ENCODE peak calls at places on chromosome 9, in eight cellular contexts. One of them, this sample, is unnamed.

GRCh38 chr9:131840220-131840619 is 100.3 kb upstream of the RAPGEF1 start:
- DNase-seq in left lung: no peak
- DNase-seq in CD4-positive, alpha-beta T cell: no peak
- DNase-seq in A549: no peak
- DNase-seq in neural progenitor cell: no peak
- DNase-seq in heart right ventricle: no peak
- DNase-seq in IMR-90: no peak
- DNase-seq in fibroblast of lung: no peak
- DNase-seq in this sample: no peak

GRCh38 chr9:4402501-4402900 is 87.8 kb upstream of the SLC1A1 start:
- DNase-seq in fibroblast of lung: no peak
- DNase-seq in left lung: no peak
- DNase-seq in heart right ventricle: no peak
- DNase-seq in IMR-90: no peak
- DNase-seq in neural progenitor cell: no peak
- DNase-seq in A549: no peak
- DNase-seq in CD4-positive, alpha-beta T cell: no peak
- DNase-seq in this sample: no peak

GRCh38 chr9:99299214-99300102 is 77.4 kb downstream of the SEC61B start:
- DNase-seq in IMR-90: peak; percentile 83
- DNase-seq in heart right ventricle: no peak
- DNase-seq in A549: peak; percentile 20
- DNase-seq in CD4-positive, alpha-beta T cell: no peak
- DNase-seq in neural progenitor cell: peak; percentile 18
- DNase-seq in fibroblast of lung: peak; percentile 77
- DNase-seq in left lung: no peak
- DNase-seq in this sample: no peak

GRCh38 chr9:122339579-122339978 is 31.2 kb upstream of the PTGS1 start:
- DNase-seq in heart right ventricle: no peak
- DNase-seq in A549: no peak
- DNase-seq in fibroblast of lung: no peak
- DNase-seq in CD4-positive, alpha-beta T cell: no peak
- DNase-seq in left lung: no peak
- DNase-seq in neural progenitor cell: no peak
- DNase-seq in IMR-90: no peak
- DNase-seq in this sample: no peak

GRCh38 chr9:113403651-113404050 is 2.6 kb upstream of the ALAD start:
- DNase-seq in fibroblast of lung: no peak
- DNase-seq in heart right ventricle: no peak
- DNase-seq in neural progenitor cell: no peak
- DNase-seq in CD4-positive, alpha-beta T cell: no peak
- DNase-seq in IMR-90: no peak
- DNase-seq in A549: no peak
- DNase-seq in left lung: no peak
- DNase-seq in this sample: no peak

GRCh38 chr9:133341369-133342082 is 5.5 kb upstream of the SURF6 start:
- DNase-seq in fibroblast of lung: no peak
- DNase-seq in neural progenitor cell: no peak
- DNase-seq in A549: no peak
- DNase-seq in left lung: peak; percentile 91
- DNase-seq in IMR-90: no peak
- DNase-seq in CD4-positive, alpha-beta T cell: no peak
- DNase-seq in heart right ventricle: no peak
- DNase-seq in this sample: no peak

GRCh38 chr9:4547016-4547415 is 56.7 kb downstream of the SLC1A1 start:
- DNase-seq in neural progenitor cell: no peak
- DNase-seq in IMR-90: peak; percentile 37
- DNase-seq in left lung: no peak
- DNase-seq in heart right ventricle: no peak
- DNase-seq in A549: no peak
- DNase-seq in CD4-positive, alpha-beta T cell: no peak
- DNase-seq in fibroblast of lung: peak; percentile 20
- DNase-seq in this sample: no peak

GRCh38 chr9:35738924-35739323 is 6.5 kb downstream of the CREB3 start:
- DNase-seq in IMR-90: no peak
- DNase-seq in neural progenitor cell: no peak
- DNase-seq in A549: no peak
- DNase-seq in heart right ventricle: no peak
- DNase-seq in fibroblast of lung: no peak
- DNase-seq in CD4-positive, alpha-beta T cell: no peak
- DNase-seq in left lung: no peak
- DNase-seq in this sample: no peak

GRCh38 chr9:4499917-4500316 is 9.6 kb downstream of the SLC1A1 start:
- DNase-seq in CD4-positive, alpha-beta T cell: no peak
- DNase-seq in neural progenitor cell: no peak
- DNase-seq in IMR-90: no peak
- DNase-seq in A549: no peak
- DNase-seq in left lung: no peak
- DNase-seq in heart right ventricle: no peak
- DNase-seq in fibroblast of lung: no peak
- DNase-seq in this sample: no peak

GRCh38 chr9:93028448-93029006 is 30.0 kb upstream of the SUSD3 start:
- DNase-seq in CD4-positive, alpha-beta T cell: peak; percentile 55
- DNase-seq in fibroblast of lung: no peak
- DNase-seq in A549: no peak
- DNase-seq in left lung: no peak
- DNase-seq in IMR-90: no peak
- DNase-seq in neural progenitor cell: no peak
- DNase-seq in heart right ventricle: no peak
- DNase-seq in this sample: peak; percentile 56

GRCh38 chr9:69202556-69202955 is 28.5 kb downstream of the TJP2 start:
- DNase-seq in heart right ventricle: no peak
- DNase-seq in CD4-positive, alpha-beta T cell: no peak
- DNase-seq in fibroblast of lung: no peak
- DNase-seq in left lung: no peak
- DNase-seq in A549: no peak
- DNase-seq in IMR-90: no peak
- DNase-seq in neural progenitor cell: no peak
- DNase-seq in this sample: no peak

GRCh38 chr9:36346578-36346977 is 53.5 kb downstream of the RNF38 start:
- DNase-seq in A549: no peak
- DNase-seq in left lung: no peak
- DNase-seq in heart right ventricle: no peak
- DNase-seq in fibroblast of lung: no peak
- DNase-seq in CD4-positive, alpha-beta T cell: no peak
- DNase-seq in neural progenitor cell: no peak
- DNase-seq in IMR-90: no peak
- DNase-seq in this sample: no peak

GRCh38 chr9:68998812-68999211 is 15.1 kb downstream of the PRKACG start:
- DNase-seq in heart right ventricle: no peak
- DNase-seq in fibroblast of lung: no peak
- DNase-seq in IMR-90: no peak
- DNase-seq in neural progenitor cell: no peak
- DNase-seq in left lung: no peak
- DNase-seq in A549: no peak
- DNase-seq in CD4-positive, alpha-beta T cell: no peak
- DNase-seq in this sample: no peak

GRCh38 chr9:13351768-13352386 is 72.4 kb upstream of the MPDZ start:
- DNase-seq in left lung: no peak
- DNase-seq in CD4-positive, alpha-beta T cell: no peak
- DNase-seq in A549: peak; percentile 56
- DNase-seq in fibroblast of lung: peak; percentile 83
- DNase-seq in IMR-90: peak; percentile 65
- DNase-seq in heart right ventricle: peak; percentile 40
- DNase-seq in neural progenitor cell: peak; percentile 64
- DNase-seq in this sample: no peak

GRCh38 chr9:113653746-113654604 is 190.4 kb downstream of the RGS3 start:
- DNase-seq in left lung: no peak
- DNase-seq in neural progenitor cell: no peak
- DNase-seq in fibroblast of lung: no peak
- DNase-seq in IMR-90: no peak
- DNase-seq in CD4-positive, alpha-beta T cell: no peak
- DNase-seq in A549: no peak
- DNase-seq in heart right ventricle: no peak
- DNase-seq in this sample: no peak

GRCh38 chr9:85897853-85898252 is 43.1 kb upstream of the NAA35 start:
- DNase-seq in heart right ventricle: no peak
- DNase-seq in CD4-positive, alpha-beta T cell: no peak
- DNase-seq in neural progenitor cell: no peak
- DNase-seq in A549: no peak
- DNase-seq in left lung: no peak
- DNase-seq in IMR-90: no peak
- DNase-seq in fibroblast of lung: no peak
- DNase-seq in this sample: no peak

GRCh38 chr9:124779368-124780059 is 2.6 kb downstream of the OLFML2A start:
- DNase-seq in A549: peak; percentile 88
- DNase-seq in heart right ventricle: no peak
- DNase-seq in CD4-positive, alpha-beta T cell: no peak
- DNase-seq in IMR-90: peak; percentile 98
- DNase-seq in fibroblast of lung: peak; percentile 96
- DNase-seq in neural progenitor cell: peak; percentile 69
- DNase-seq in left lung: no peak
- DNase-seq in this sample: no peak
- H3K27ac ChIP-seq in A549: peak overlapping the region; percentile 79
- H3K27ac ChIP-seq in heart right ventricle: peak overlapping the region; percentile 68
- H3K27ac ChIP-seq in CD4-positive, alpha-beta T cell: no peak overlapping the region
- H3K27ac ChIP-seq in IMR-90: peak overlapping the region; percentile 94
- H3K27ac ChIP-seq in fibroblast of lung: peak overlapping the region; percentile 41
- H3K27ac ChIP-seq in neural progenitor cell: no peak overlapping the region
- H3K27ac ChIP-seq in left lung: no peak overlapping the region
- H3K27ac ChIP-seq in this sample: no peak overlapping the region

DNA sequence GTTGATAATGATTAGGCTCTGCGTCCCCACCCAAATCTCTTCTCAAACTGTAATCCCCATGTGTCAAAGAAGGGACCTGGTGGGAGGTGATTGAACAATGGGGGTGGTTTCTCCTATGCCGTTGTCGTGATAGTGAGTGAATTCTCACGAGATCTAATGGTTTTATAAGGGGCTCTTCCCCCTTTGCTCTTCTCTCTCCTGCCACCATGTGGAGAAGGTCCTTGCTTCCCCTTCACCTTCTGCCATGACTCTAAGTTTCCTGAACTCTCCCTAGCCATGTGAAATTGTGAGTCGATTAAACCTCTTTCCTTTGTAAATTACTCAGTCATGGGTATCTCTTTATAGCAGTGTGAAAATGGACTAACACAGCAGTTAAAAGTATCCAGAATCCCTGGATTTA is 715.2 kb upstream of the DMAC1 start:
- DNase-seq in IMR-90: no peak
- DNase-seq in neural progenitor cell: peak; percentile 13
- DNase-seq in fibroblast of lung: no peak
- DNase-seq in CD4-positive, alpha-beta T cell: no peak
- DNase-seq in A549: no peak
- DNase-seq in left lung: no peak
- DNase-seq in heart right ventricle: no peak
- DNase-seq in this sample: no peak
- TF ChIP-seq CTCF in IMR-90: no peak
- TF ChIP-seq CTCF in neural progenitor cell: peak; percentile 33
- TF ChIP-seq CTCF in fibroblast of lung: no peak
- TF ChIP-seq CTCF in CD4-positive, alpha-beta T cell: no peak
- TF ChIP-seq CTCF in A549: no peak
- TF ChIP-seq CTCF in left lung: no peak
- TF ChIP-seq CTCF in heart right ventricle: no peak
- TF ChIP-seq CTCF in this sample: no peak

GRCh38 chr9:11135856-11136255 is 523.1 kb upstream of the PTPRD start:
- DNase-seq in left lung: no peak
- DNase-seq in fibroblast of lung: no peak
- DNase-seq in CD4-positive, alpha-beta T cell: no peak
- DNase-seq in IMR-90: no peak
- DNase-seq in heart right ventricle: no peak
- DNase-seq in neural progenitor cell: no peak
- DNase-seq in A549: no peak
- DNase-seq in this sample: no peak
- H3K9me3 ChIP-seq in left lung: no peaks in the 10 kb centered on the region
- H3K9me3 ChIP-seq in fibroblast of lung: no peaks in the 10 kb centered on the region
- H3K9me3 ChIP-seq in CD4-positive, alpha-beta T cell: peaks cover 4% of the 10 kb centered on the region
- H3K9me3 ChIP-seq in IMR-90: peaks cover 3% of the 10 kb centered on the region
- H3K9me3 ChIP-seq in heart right ventricle: no peaks in the 10 kb centered on the region
- H3K9me3 ChIP-seq in neural progenitor cell: no peaks in the 10 kb centered on the region
- H3K9me3 ChIP-seq in A549: no peaks in the 10 kb centered on the region
- H3K9me3 ChIP-seq in this sample: peaks cover 2% of the 10 kb centered on the region

GRCh38 chr9:127237801-127238200 is 26.8 kb upstream of the GARNL3 start:
- DNase-seq in heart right ventricle: no peak
- DNase-seq in fibroblast of lung: no peak
- DNase-seq in A549: no peak
- DNase-seq in left lung: no peak
- DNase-seq in CD4-positive, alpha-beta T cell: no peak
- DNase-seq in IMR-90: no peak
- DNase-seq in neural progenitor cell: no peak
- DNase-seq in this sample: no peak

GRCh38 chr9:127245637-127246164 is 18.9 kb upstream of the GARNL3 start:
- DNase-seq in CD4-positive, alpha-beta T cell: no peak
- DNase-seq in heart right ventricle: no peak
- DNase-seq in IMR-90: no peak
- DNase-seq in A549: no peak
- DNase-seq in left lung: no peak
- DNase-seq in fibroblast of lung: no peak
- DNase-seq in neural progenitor cell: no peak
- DNase-seq in this sample: no peak

GRCh38 chr9:127244609-127245601 is 19.7 kb upstream of the GARNL3 start:
- DNase-seq in heart right ventricle: peak; percentile 97
- DNase-seq in fibroblast of lung: peak; percentile 93
- DNase-seq in IMR-90: peak; percentile 92
- DNase-seq in neural progenitor cell: peak; percentile 99
- DNase-seq in left lung: peak; percentile 98
- DNase-seq in A549: peak; percentile 93
- DNase-seq in CD4-positive, alpha-beta T cell: peak; percentile 90
- DNase-seq in this sample: peak; percentile 96

GRCh38 chr9:127241354-127241753 is 23.2 kb upstream of the GARNL3 start:
- DNase-seq in IMR-90: no peak
- DNase-seq in A549: no peak
- DNase-seq in left lung: no peak
- DNase-seq in fibroblast of lung: no peak
- DNase-seq in heart right ventricle: no peak
- DNase-seq in CD4-positive, alpha-beta T cell: no peak
- DNase-seq in neural progenitor cell: no peak
- DNase-seq in this sample: no peak
- H3K27ac ChIP-seq in IMR-90: no peak overlapping the region
- H3K27ac ChIP-seq in A549: no peak overlapping the region
- H3K27ac ChIP-seq in left lung: no peak overlapping the region
- H3K27ac ChIP-seq in fibroblast of lung: no peak overlapping the region
- H3K27ac ChIP-seq in heart right ventricle: no peak overlapping the region
- H3K27ac ChIP-seq in CD4-positive, alpha-beta T cell: no peak overlapping the region
- H3K27ac ChIP-seq in neural progenitor cell: no peak overlapping the region
- H3K27ac ChIP-seq in this sample: no peak overlapping the region

GRCh38 chr9:89256225-89256624 is 54.8 kb upstream of the CKS2 start:
- DNase-seq in fibroblast of lung: no peak
- DNase-seq in heart right ventricle: no peak
- DNase-seq in A549: no peak
- DNase-seq in CD4-positive, alpha-beta T cell: no peak
- DNase-seq in IMR-90: no peak
- DNase-seq in neural progenitor cell: no peak
- DNase-seq in left lung: no peak
- DNase-seq in this sample: no peak

GRCh38 chr9:89254773-89255125 is 56.2 kb upstream of the CKS2 start:
- DNase-seq in A549: no peak
- DNase-seq in IMR-90: no peak
- DNase-seq in fibroblast of lung: no peak
- DNase-seq in neural progenitor cell: no peak
- DNase-seq in heart right ventricle: no peak
- DNase-seq in left lung: no peak
- DNase-seq in CD4-positive, alpha-beta T cell: no peak
- DNase-seq in this sample: no peak

GRCh38 chr9:89256690-89257089 is 54.3 kb upstream of the CKS2 start:
- DNase-seq in left lung: no peak
- DNase-seq in heart right ventricle: no peak
- DNase-seq in CD4-positive, alpha-beta T cell: no peak
- DNase-seq in fibroblast of lung: no peak
- DNase-seq in IMR-90: no peak
- DNase-seq in A549: no peak
- DNase-seq in neural progenitor cell: no peak
- DNase-seq in this sample: no peak

GRCh38 chr9:89254058-89254772 is 56.8 kb upstream of the CKS2 start:
- DNase-seq in IMR-90: no peak
- DNase-seq in A549: no peak
- DNase-seq in fibroblast of lung: no peak
- DNase-seq in heart right ventricle: no peak
- DNase-seq in left lung: no peak
- DNase-seq in neural progenitor cell: no peak
- DNase-seq in CD4-positive, alpha-beta T cell: no peak
- DNase-seq in this sample: no peak

GRCh38 chr9:89252910-89253309 is 58.1 kb upstream of the CKS2 start:
- DNase-seq in left lung: no peak
- DNase-seq in CD4-positive, alpha-beta T cell: no peak
- DNase-seq in neural progenitor cell: peak; percentile 11
- DNase-seq in IMR-90: no peak
- DNase-seq in A549: no peak
- DNase-seq in heart right ventricle: no peak
- DNase-seq in fibroblast of lung: no peak
- DNase-seq in this sample: no peak
- TF ChIP-seq CTCF in left lung: no peak
- TF ChIP-seq CTCF in CD4-positive, alpha-beta T cell: no peak
- TF ChIP-seq CTCF in neural progenitor cell: no peak
- TF ChIP-seq CTCF in IMR-90: no peak
- TF ChIP-seq CTCF in A549: no peak
- TF ChIP-seq CTCF in heart right ventricle: no peak
- TF ChIP-seq CTCF in fibroblast of lung: no peak
- TF ChIP-seq CTCF in this sample: no peak

This sample was measured in CD8-positive, alpha-beta T cell.